ENCODE peak calls at places on chromosomes 13 and 19, in six cellular contexts. P, K, O, W, F and Y are unnamed samples.

GRCh38 chr19:49927526-49928264 is 1.3 kb upstream of the ATF5 start:
- DNase-seq in K (no peak), P (no peak), F (no peak), O (no peak), W (no peak), Y (no peak)

GRCh38 chr19:10191347-10191746 is 3.4 kb downstream of the DNMT1 start:
- DNase-seq in F (no peak), P (no peak), W (peak; percentile 91), K (peak; percentile 28), O (peak; percentile 70), Y (peak; percentile 99)

GRCh38 chr19:55437410-55437809 is 5.7 kb downstream of the SHISA7 start:
- DNase-seq in K (no peak), W (peak; percentile 73), F (peak; percentile 83), O (peak; percentile 73), P (peak; percentile 71), Y (peak; percentile 63)

GRCh38 chr13:54640719-54641118 is 1612.1 kb downstream of the OLFM4 start:
- DNase-seq in P (no peak), W (no peak), F (no peak), O (no peak), K (no peak), Y (no peak)

GRCh38 chr13:44432595-44432994 is 59.0 kb downstream of the SERP2 start:
- DNase-seq in F (no peak), P (no peak), O (peak; percentile 39), W (peak; percentile 31), K (no peak), Y (no peak)

GRCh38 chr19:33947565-33947964 is 150.9 kb downstream of the KCTD15 start:
- DNase-seq in W (no peak), O (peak; percentile 1), P (no peak), K (no peak), F (no peak), Y (no peak)

GRCh38 chr19:36483653-36484052 is 5.7 kb downstream of the ZNF566 start:
- DNase-seq in O (no peak), F (no peak), K (no peak), W (no peak), P (no peak), Y (no peak)

GRCh38 chr13:50133277-50133953 is 118.2 kb downstream of the KCNRG start:
- DNase-seq in P (no peak), F (no peak), O (no peak), K (no peak), W (no peak), Y (no peak)

GRCh38 chr13:29859971-29860370 is 9.6 kb upstream of the UBL3 start:
- DNase-seq in W (peak; percentile 19), F (no peak), P (no peak), O (peak; percentile 41), K (no peak), Y (peak; percentile 39)

GRCh38 chr13:36549126-36549702 is 116.9 kb downstream of the CCNA1 start:
- DNase-seq in W (no peak), P (no peak), O (no peak), F (no peak), K (no peak), Y (no peak)
- H3K4me3 ChIP-seq in W (no peak overlapping the region), P (no peak overlapping the region), O (no peak overlapping the region), F (no peak overlapping the region), K (no peak overlapping the region), Y (no peak overlapping the region)

GRCh38 chr13:89967701-89968100 is 1379.8 kb upstream of the MIR17HG start:
- DNase-seq in W (no peak), O (no peak), P (no peak), F (no peak), K (no peak), Y (no peak)
- TF ChIP-seq CTCF in W (no peak), O (no peak), P (no peak), F (no peak), K (no peak), Y (no peak)

GRCh38 chr13:25170554-25171107 is 1.5 kb downstream of the AMER2 start:
- DNase-seq in W (no peak), P (no peak), K (no peak), O (no peak), F (no peak), Y (no peak)

GRCh38 chr13:25172303-25172630 is 179 bp upstream of the AMER2 start:
- DNase-seq in K (no peak), P (no peak), O (no peak), W (no peak), F (no peak), Y (no peak)

GRCh38 chr13:25169951-25170553 is 2.0 kb downstream of the AMER2 start:
- DNase-seq in O (no peak), W (no peak), P (no peak), F (no peak), K (no peak), Y (no peak)

GRCh38 chr13:25171170-25171516 is 945 bp downstream of the AMER2 start:
- DNase-seq in P (no peak), K (no peak), O (no peak), F (no peak), W (no peak), Y (no peak)

DNA sequence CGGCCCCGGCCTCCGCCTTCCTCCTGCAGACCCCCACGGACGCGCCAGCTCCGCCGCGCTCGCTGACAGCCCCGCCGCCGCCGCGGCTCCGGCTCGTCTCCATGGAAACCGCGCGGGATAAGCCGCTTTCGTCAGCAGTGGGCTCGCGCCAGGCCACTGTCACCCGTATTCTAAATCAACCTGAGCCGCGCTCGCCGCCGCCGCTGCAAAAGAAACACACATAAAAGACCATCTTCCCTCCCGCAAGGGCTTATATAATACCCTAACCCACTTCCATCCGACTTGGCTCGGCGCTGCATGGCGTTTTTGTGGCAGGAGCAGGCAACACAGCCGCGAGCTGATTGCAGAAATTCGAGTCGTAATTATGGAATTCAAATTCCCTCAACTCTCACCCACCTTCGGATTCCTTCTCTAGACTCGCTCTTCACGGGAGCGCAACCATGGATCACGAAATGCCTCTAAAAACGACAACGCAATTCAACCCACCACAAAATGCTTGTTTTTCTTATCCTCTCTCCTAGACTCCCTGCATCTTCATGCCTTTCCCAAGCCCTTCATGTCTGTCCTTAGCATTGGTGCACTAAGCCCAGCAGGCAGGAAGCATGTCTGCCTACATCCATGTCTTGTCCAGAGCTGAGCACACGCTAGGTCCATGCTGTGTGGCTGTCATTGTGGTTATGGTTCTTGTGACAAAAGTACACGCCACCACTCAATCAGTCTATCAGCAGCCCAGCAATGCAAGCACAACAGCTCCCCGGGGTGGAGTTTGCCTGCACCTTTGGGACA is at the start of gene AMER2:
- DNase-seq in F (no peak), K (no peak), O (peak; percentile 16), W (peak; percentile 23), P (no peak), Y (peak; percentile 4)
- H3K4me3 ChIP-seq in F (peak within 1 kb of the TSS; percentile 27), K (no peak within 1 kb of the TSS), O (peak within 1 kb of the TSS; percentile 36), W (peak within 1 kb of the TSS; percentile 10), P (peak within 1 kb of the TSS; percentile 39), Y (peak within 1 kb of the TSS; percentile 42)

DNA sequence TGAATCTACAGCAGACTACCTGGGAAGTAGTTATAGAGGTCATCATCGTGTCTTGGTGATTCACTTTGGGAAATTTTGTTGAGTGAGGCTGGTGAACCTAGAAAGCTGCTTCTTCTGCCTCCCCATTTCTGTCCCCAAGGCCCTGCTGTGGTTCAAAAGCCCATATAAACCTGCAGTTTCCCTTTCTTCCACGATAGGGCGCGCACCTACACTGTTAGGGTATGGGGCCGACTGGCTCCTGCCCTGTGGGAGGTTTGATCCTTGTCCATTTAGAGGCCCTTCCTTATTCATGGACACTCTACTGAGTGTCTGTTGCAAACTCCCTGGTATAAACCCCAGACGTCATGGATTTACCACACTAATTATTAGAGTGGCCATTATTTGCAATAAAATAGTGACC is 191.8 kb downstream of the GGACT start:
- DNase-seq in O (no peak), P (no peak), F (no peak), W (no peak), K (no peak), Y (no peak)
- TF ChIP-seq CTCF in O (no peak), P (no peak), F (no peak), W (no peak), K (no peak), Y (no peak)

GRCh38 chr19:47319923-47320871 is 10.5 kb downstream of the C5AR1 start:
- DNase-seq in O (no peak), P (no peak), W (no peak), F (no peak), K (no peak), Y (no peak)

GRCh38 chr19:47324502-47324901 is 7.5 kb upstream of the C5AR2 start:
- DNase-seq in P (peak; percentile 77), F (peak; percentile 79), O (no peak), K (peak; percentile 60), W (no peak), Y (no peak)

GRCh38 chr19:47321582-47321981 is 10.4 kb upstream of the C5AR2 start:
- DNase-seq in K (no peak), O (no peak), W (no peak), F (no peak), P (no peak), Y (no peak)

GRCh38 chr19:47323872-47324271 is 8.1 kb upstream of the C5AR2 start:
- DNase-seq in O (no peak), K (no peak), W (no peak), F (no peak), P (no peak), Y (no peak)

DNA sequence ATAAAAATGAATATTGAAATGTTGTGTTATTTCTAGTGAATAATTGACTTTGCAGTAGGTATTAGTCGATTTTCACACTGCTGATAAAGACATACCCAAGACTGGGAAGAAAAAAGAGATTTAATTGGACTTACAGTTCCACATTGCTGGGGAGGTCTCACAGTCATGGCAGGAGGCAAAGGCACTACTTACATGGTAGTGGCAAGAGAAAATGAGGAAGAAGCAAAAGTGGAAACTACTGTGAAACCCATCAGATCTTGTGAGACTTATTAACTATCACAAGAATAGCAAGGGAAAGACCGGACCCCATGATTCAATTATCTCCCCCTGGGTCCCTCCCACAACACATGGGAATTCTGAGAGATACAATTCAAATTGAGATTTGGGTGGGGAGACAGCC is 9.9 kb upstream of the C5AR2 start:
- DNase-seq in P (no peak), W (no peak), F (no peak), K (no peak), O (no peak), Y (no peak)
- H3K4me3 ChIP-seq in P (no peak overlapping the region), W (no peak overlapping the region), F (no peak overlapping the region), K (no peak overlapping the region), O (no peak overlapping the region), Y (no peak overlapping the region)

DNA sequence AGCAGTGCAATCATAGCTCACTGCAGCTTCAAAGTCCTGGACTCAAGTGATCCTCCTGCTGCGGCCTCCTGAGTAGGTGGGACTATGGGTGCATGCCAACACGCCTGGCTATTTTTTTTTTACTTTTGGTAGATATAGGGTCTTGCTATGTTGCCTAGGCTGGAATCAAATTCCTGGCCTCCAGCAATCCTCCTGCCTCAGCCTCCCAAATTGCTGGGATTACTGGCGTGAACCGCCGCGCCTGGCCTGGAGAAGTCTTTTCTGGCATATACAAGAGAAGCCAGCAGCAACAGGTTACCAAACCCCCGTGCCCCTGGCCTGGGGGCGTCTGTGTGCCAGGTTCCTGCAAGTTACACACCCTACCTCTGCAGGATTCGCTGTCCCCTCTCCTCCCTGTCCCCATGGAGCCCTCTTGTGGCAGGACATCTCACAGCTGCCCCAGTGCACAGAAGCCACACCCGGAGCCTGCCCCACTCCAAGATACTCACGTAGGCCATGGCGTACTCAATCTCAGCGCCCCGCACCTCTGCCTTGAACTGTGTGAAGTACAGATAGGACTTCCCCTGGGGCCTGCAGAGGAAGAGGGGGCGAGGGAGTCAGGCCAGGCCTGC is 9.9 kb downstream of the MYDGF start:
- DNase-seq in W (peak; percentile 26), O (no peak), K (no peak), F (no peak), P (no peak), Y (no peak)
- TF ChIP-seq CTCF in W (peak; percentile 26), O (peak; percentile 31), K (no peak), F (peak; percentile 18), P (peak; percentile 27), Y (peak; percentile 12)